ENCODE peak calls at places on chromosomes 3 and 15, in nine cellular contexts. D is A549, O is adrenal gland, V is Peyer's patch, L is AG09319, C is WTC11, T is GM13977, I is GM06990, F is cardiac fibroblast. Y is an unnamed sample.

GRCh38 chr3:15636028-15636709 is 34.6 kb downstream of the BTD start:
- DNase-seq in L (peak), F (peak), T (no peak), I (peak), V (peak), D (peak), C (no peak), O (no peak), Y (peak)

GRCh38 chr3:14305321-14305720 is 97.1 kb upstream of the SLC6A6 start:
- DNase-seq in L (no peak), O (no peak), V (no peak), F (no peak), D (no peak), C (no peak), I (no peak), T (no peak), Y (no peak)

GRCh38 chr3:140602781-140603180 is 75.1 kb upstream of the TRIM42 start:
- DNase-seq in L (no peak), C (no peak), I (no peak), D (no peak), V (no peak), O (peak), T (no peak), F (no peak), Y (no peak)

GRCh38 chr3:172153335-172153861 is 114.0 kb downstream of the FNDC3B start:
- DNase-seq in T (no peak), O (peak), F (peak), I (no peak), L (peak), C (no peak), D (peak), V (peak), Y (no peak)

GRCh38 chr3:133038089-133038730 is at the start of gene TMEM108:
- DNase-seq in T (peak), D (peak), V (peak), C (peak), I (no peak), F (peak), O (peak), L (no peak), Y (peak)

GRCh38 chr3:33089515-33089914 is 7.4 kb downstream of the GLB1 start:
- DNase-seq in L (no peak), V (no peak), O (no peak), F (no peak), I (peak), D (no peak), C (no peak), T (peak), Y (no peak)

GRCh38 chr3:42704136-42704841 is 1.7 kb upstream of the HHATL start:
- DNase-seq in O (no peak), I (no peak), V (peak), C (no peak), L (no peak), D (no peak), F (no peak), T (no peak), Y (no peak)

GRCh38 chr15:58407366-58407765 is 24.4 kb upstream of the LIPC start:
- DNase-seq in V (no peak), D (no peak), F (no peak), O (no peak), C (no peak), L (no peak), T (no peak), I (no peak), Y (no peak)

GRCh38 chr3:133548090-133548489 is 25.4 kb upstream of the CDV3 start:
- DNase-seq in V (no peak), F (peak), D (no peak), O (no peak), C (no peak), T (no peak), I (no peak), L (no peak), Y (no peak)

GRCh38 chr15:23823508-23823907 is 136.4 kb upstream of the NDN start:
- DNase-seq in D (peak), V (no peak), F (no peak), O (no peak), C (peak), T (no peak), L (no peak), I (no peak), Y (no peak)

GRCh38 chr3:185724761-185725160 is 100.1 kb downstream of the IGF2BP2 start:
- DNase-seq in O (no peak), F (peak), V (no peak), D (no peak), C (peak), I (no peak), T (no peak), L (peak), Y (no peak)

GRCh38 chr3:27349832-27350231 is 19.4 kb downstream of the NEK10 start:
- DNase-seq in F (no peak), V (no peak), T (no peak), D (no peak), C (no peak), I (no peak), O (no peak), L (no peak), Y (no peak)

GRCh38 chr3:42114130-42114529 is 23.0 kb downstream of the TRAK1 start:
- DNase-seq in F (no peak), T (no peak), V (no peak), C (no peak), I (no peak), D (no peak), O (no peak), L (no peak), Y (no peak)

GRCh38 chr3:10666621-10667020 is 149.4 kb upstream of the SLC6A11 start:
- DNase-seq in D (no peak), T (no peak), V (no peak), F (no peak), O (no peak), C (no peak), L (no peak), I (no peak), Y (no peak)

GRCh38 chr3:126151562-126152302 is 28.7 kb downstream of the ALDH1L1 start:
- DNase-seq in D (no peak), T (no peak), O (no peak), L (no peak), F (no peak), I (no peak), C (no peak), V (peak), Y (no peak)

GRCh38 chr3:184687363-184688049 is 24.4 kb downstream of the MAGEF1 start:
- DNase-seq in D (no peak), F (no peak), V (peak), I (no peak), T (no peak), L (no peak), C (no peak), O (peak), Y (no peak)

GRCh38 chr3:181955566-181955965 is 243.8 kb downstream of the SOX2 start:
- DNase-seq in D (no peak), F (no peak), T (no peak), C (no peak), V (no peak), I (no peak), L (no peak), O (no peak), Y (no peak)

GRCh38 chr3:11134794-11135193 is 19.5 kb upstream of the HRH1 start:
- DNase-seq in C (no peak), I (no peak), F (peak), D (no peak), O (no peak), T (no peak), L (no peak), V (no peak), Y (no peak)

GRCh38 chr3:195172285-195172684 is 98.7 kb downstream of the XXYLT1 start:
- DNase-seq in I (no peak), T (no peak), C (no peak), O (no peak), V (no peak), D (no peak), L (no peak), F (no peak), Y (no peak)

GRCh38 chr3:8743911-8744310 is 10.3 kb downstream of the CAV3 start:
- DNase-seq in F (no peak), T (no peak), C (no peak), V (no peak), O (no peak), I (no peak), L (no peak), D (no peak), Y (no peak)

DNA sequence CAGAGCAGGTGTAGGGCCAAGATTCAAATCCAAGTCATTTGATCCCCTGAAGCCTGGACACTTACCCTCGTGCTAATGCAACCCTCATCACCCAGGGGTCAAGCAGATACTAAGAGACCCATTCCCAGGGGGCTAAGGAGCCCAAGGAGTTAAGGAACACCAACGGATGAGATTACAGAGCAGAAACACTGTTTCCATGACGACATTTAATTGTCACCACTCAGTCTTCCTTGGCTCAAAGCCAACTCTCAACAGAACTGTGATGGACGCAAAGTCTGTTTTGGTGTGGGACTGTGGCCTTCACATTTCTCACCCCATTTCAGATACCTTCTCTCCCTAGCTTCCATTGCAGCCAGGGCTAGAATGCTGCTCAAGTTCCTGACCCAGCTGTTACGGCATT is 383.5 kb upstream of the WNT5A start:
- DNase-seq in I (no peak), T (no peak), F (no peak), O (no peak), V (no peak), D (no peak), C (no peak), L (no peak), Y (no peak)
- TF ChIP-seq CTCF in I (no peak), T (no peak), F (no peak), O (no peak), V (no peak), D (no peak), C (no peak), L (no peak), Y (no peak)

GRCh38 chr3:43921056-43921455 is 230.3 kb downstream of the ABHD5 start:
- DNase-seq in I (no peak), O (no peak), C (peak), L (no peak), F (no peak), T (no peak), V (no peak), D (no peak), Y (no peak)

GRCh38 chr3:43923101-43923979 is 232.6 kb downstream of the ABHD5 start:
- DNase-seq in V (no peak), D (no peak), I (no peak), T (no peak), L (no peak), O (no peak), C (no peak), F (no peak), Y (no peak)

GRCh38 chr3:43922374-43922773 is 231.6 kb downstream of the ABHD5 start:
- DNase-seq in V (no peak), C (no peak), L (no peak), I (no peak), F (no peak), T (no peak), D (no peak), O (no peak), Y (no peak)

DNA sequence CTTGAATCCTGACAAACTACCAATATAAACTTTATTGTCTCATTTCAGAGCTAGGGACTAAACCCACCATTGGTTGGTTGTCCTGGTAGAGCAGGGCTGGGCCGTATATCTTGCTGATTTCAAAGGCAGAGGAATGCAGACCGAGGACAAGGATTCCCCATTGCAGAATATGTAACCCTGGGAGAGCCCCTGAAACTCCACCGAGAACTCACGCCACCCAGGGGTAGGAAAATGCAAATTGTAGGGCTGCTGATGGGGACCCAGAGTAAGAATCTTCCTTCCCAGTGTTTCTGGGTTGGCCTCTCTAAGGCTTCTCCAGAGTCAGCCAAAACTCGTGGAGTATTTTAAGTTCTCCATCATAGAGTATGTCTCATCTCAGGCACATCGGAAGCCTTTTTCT is 235.3 kb downstream of the ABHD5 start:
- DNase-seq in V (no peak), D (no peak), T (no peak), C (peak), I (no peak), O (no peak), F (no peak), L (no peak), Y (no peak)
- TF ChIP-seq CTCF in V (no peak), D (no peak), T (no peak), C (no peak), I (peak), O (no peak), F (no peak), L (no peak), Y (no peak)

GRCh38 chr15:98382139-98382538 is 266.2 kb upstream of the IGF1R start:
- DNase-seq in D (peak), O (no peak), I (no peak), V (no peak), C (peak), T (no peak), L (no peak), F (no peak), Y (no peak)
- TF ChIP-seq CTCF in D (no peak), O (no peak), I (no peak), V (no peak), C (no peak), T (no peak), L (no peak), F (no peak), Y (no peak)

DNA sequence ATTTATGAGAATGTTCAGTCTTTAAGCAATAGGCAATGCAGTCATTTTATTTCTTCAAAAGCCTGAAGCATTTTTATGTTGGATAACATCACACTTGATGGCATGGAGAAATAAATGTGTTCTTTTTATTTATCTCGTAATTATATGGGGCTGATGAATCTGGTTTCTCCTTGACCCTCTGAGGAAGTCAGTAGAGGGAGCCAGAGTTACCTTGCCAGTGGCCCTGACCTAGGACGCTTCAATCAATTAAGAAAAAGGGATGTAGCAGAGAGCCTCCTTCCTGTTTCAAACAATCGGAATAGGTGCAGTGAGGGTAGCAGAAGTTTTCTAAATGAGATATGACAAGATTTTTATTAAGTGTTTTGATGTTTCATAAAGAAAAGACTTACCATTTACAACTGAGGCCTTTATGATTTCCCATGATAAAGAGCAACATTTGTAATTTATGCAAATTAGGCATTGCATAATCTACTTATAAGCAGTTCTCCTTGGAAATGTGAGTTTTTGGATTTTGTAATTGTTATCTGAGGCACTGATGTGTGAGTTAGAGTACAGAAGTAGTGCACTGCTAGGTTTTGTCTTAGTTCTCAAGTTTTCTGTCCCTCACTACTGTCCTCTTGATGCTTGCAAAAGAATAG is 129.1 kb downstream of the RAP2B start:
- DNase-seq in D (peak), I (no peak), C (no peak), T (no peak), L (no peak), F (peak), V (no peak), O (no peak), Y (peak)
- TF ChIP-seq CTCF in D (peak), I (peak), C (no peak), T (peak), L (peak), F (peak), V (peak), O (no peak), Y (peak)

GRCh38 chr3:49007068-49007770 is at the start of gene WDR6:
- DNase-seq in I (peak), O (peak), C (peak), L (peak), V (peak), D (peak), T (peak), F (peak), Y (peak)
- TF ChIP-seq CTCF in I (peak), O (peak), C (peak), L (peak), V (peak), D (peak), T (peak), F (peak), Y (peak)

GRCh38 chr3:146222204-146223046 is 28.5 kb downstream of the PLSCR4 start:
- DNase-seq in O (no peak), V (peak), T (no peak), C (peak), L (no peak), I (no peak), D (peak), F (peak), Y (no peak)
- TF ChIP-seq CTCF in O (no peak), V (no peak), T (no peak), C (no peak), L (no peak), I (no peak), D (peak), F (no peak), Y (no peak)

GRCh38 chr15:79593119-79593869 is 161.2 kb downstream of the MINAR1 start:
- DNase-seq in F (peak), O (no peak), L (no peak), V (no peak), T (no peak), I (no peak), C (peak), D (peak), Y (no peak)
- TF ChIP-seq CTCF in F (peak), O (no peak), L (peak), V (no peak), T (no peak), I (peak), C (no peak), D (peak), Y (peak)

Y was measured in GM10248.